ENCODE peak calls at places on chromosome 12, in nine cellular contexts. A is HEK293T; V is dermis microvascular lymphatic vessel endothelial cell; I is activated T-helper 1 cell treated with anti-CD3 and anti-CD28 coated beads, Interleukin-2, amount 50 U/mL, for 16 hours; L is IMR-90; D is HuH-7.5; U is WTC11; O is lower leg skin; B is neural crest cell. N is an unnamed sample.

GRCh38 chr12:89129471-89129870 is 222.8 kb downstream of the DUSP6 start:
- DNase-seq in B (no peak), I (no peak), L (no peak), D (no peak), V (no peak), O (no peak), A (no peak), U (no peak), N (no peak)

GRCh38 chr12:42039146-42039545 is 105.5 kb downstream of the GXYLT1 start:
- DNase-seq in U (no peak), O (no peak), I (no peak), V (no peak), A (no peak), D (no peak), B (no peak), L (peak; percentile 43), N (peak; percentile 21)

GRCh38 chr12:28308891-28309290 is 118.6 kb downstream of the CCDC91 start:
- DNase-seq in L (peak; percentile 7), U (no peak), D (no peak), V (no peak), B (no peak), I (no peak), A (no peak), O (no peak), N (no peak)

GRCh38 chr12:25308761-25309160 is 58.0 kb upstream of the KRAS start:
- DNase-seq in U (no peak), I (no peak), B (no peak), L (peak; percentile 80), A (no peak), V (no peak), O (no peak), D (no peak), N (no peak)

GRCh38 chr12:123948401-123949117 is 24.1 kb downstream of the CCDC92 start:
- DNase-seq in D (no peak), A (no peak), U (no peak), I (no peak), O (no peak), V (no peak), B (peak; percentile 16), L (no peak), N (no peak)

GRCh38 chr12:109329710-109330109 is 18.0 kb upstream of the MYO1H start:
- DNase-seq in V (no peak), A (no peak), U (no peak), L (no peak), I (no peak), O (no peak), D (no peak), B (no peak), N (no peak)

GRCh38 chr12:118053071-118053985 is 7.7 kb downstream of the WSB2 start:
- DNase-seq in B (no peak), O (no peak), U (no peak), A (no peak), L (peak; percentile 51), I (no peak), D (no peak), V (no peak), N (no peak)

GRCh38 chr12:9792185-9792900 is 31.6 kb upstream of the CD69 start:
- DNase-seq in I (no peak), V (no peak), D (no peak), L (no peak), B (no peak), U (no peak), O (no peak), A (no peak), N (no peak)

GRCh38 chr12:96112733-96113132 is 77.3 kb upstream of the LTA4H start:
- DNase-seq in I (no peak), A (no peak), U (no peak), O (no peak), D (no peak), B (no peak), V (no peak), L (no peak), N (no peak)

GRCh38 chr12:90060031-90060430 is 351.4 kb upstream of the ATP2B1 start:
- DNase-seq in U (no peak), A (no peak), V (no peak), I (no peak), L (peak; percentile 30), D (no peak), O (no peak), B (no peak), N (no peak)

GRCh38 chr12:51190820-51191219 is 17.9 kb upstream of the TFCP2 start:
- DNase-seq in A (no peak), D (no peak), L (no peak), O (no peak), B (no peak), I (no peak), U (no peak), V (no peak), N (no peak)

GRCh38 chr12:27083861-27084271 is 1.5 kb upstream of the C12orf71 start:
- DNase-seq in U (no peak), V (no peak), A (no peak), B (peak; percentile 17), O (no peak), I (no peak), L (peak; percentile 71), D (no peak), N (peak; percentile 49)

GRCh38 chr12:24903305-24904088 is 45.4 kb downstream of the BCAT1 start:
- DNase-seq in A (no peak), D (no peak), L (no peak), B (peak; percentile 15), V (no peak), I (no peak), O (no peak), U (no peak), N (no peak)

GRCh38 chr12:77681726-77682125 is 149.0 kb upstream of the NAV3 start:
- DNase-seq in D (no peak), I (no peak), A (no peak), O (no peak), U (no peak), V (no peak), B (no peak), L (no peak), N (no peak)

GRCh38 chr12:29921307-29921706 is 137.6 kb upstream of the TMTC1 start:
- DNase-seq in D (no peak), L (peak; percentile 26), U (no peak), B (no peak), I (no peak), O (no peak), V (peak; percentile 6), A (no peak), N (peak; percentile 53)

GRCh38 chr12:38919191-38919590 is 13.8 kb upstream of the CPNE8 start:
- DNase-seq in V (no peak), U (no peak), A (no peak), D (no peak), I (no peak), O (no peak), B (no peak), L (no peak), N (no peak)

GRCh38 chr12:122081108-122081696 is 2.6 kb downstream of the MLXIP start:
- DNase-seq in I (no peak), U (no peak), A (no peak), L (no peak), V (no peak), O (no peak), B (no peak), D (no peak), N (no peak)

GRCh38 chr12:43255642-43256041 is 296.4 kb downstream of the ADAMTS20 start:
- DNase-seq in O (no peak), D (no peak), A (no peak), B (no peak), I (no peak), L (no peak), U (no peak), V (no peak), N (peak; percentile 15)

GRCh38 chr12:58388261-58388660 is 446.9 kb downstream of the ATP23 start:
- DNase-seq in O (no peak), I (no peak), A (no peak), V (no peak), L (no peak), U (no peak), B (no peak), D (no peak), N (no peak)

GRCh38 chr12:6461401-6462233 is 8.9 kb downstream of the VAMP1 start:
- DNase-seq in U (peak; percentile 3), L (peak; percentile 45), D (no peak), O (peak; percentile 49), V (no peak), B (no peak), I (peak; percentile 58), A (no peak), N (no peak)

GRCh38 chr12:43206396-43206795 is 345.6 kb downstream of the ADAMTS20 start:
- DNase-seq in B (no peak), A (no peak), I (no peak), O (no peak), U (no peak), L (peak; percentile 70), V (no peak), D (no peak), N (no peak)

GRCh38 chr12:122395319-122395718 is 27.1 kb downstream of the CLIP1 start:
- DNase-seq in V (no peak), I (no peak), L (peak; percentile 95), B (no peak), O (no peak), U (no peak), D (no peak), A (no peak), N (peak; percentile 9)

GRCh38 chr12:94725375-94726168 is 75.2 kb upstream of the TMCC3 start:
- DNase-seq in B (no peak), L (peak; percentile 26), U (peak; percentile 21), D (no peak), V (no peak), A (peak; percentile 30), O (peak; percentile 44), I (no peak), N (peak; percentile 7)

GRCh38 chr12:131353826-131354225 is 357.1 kb upstream of the SFSWAP start:
- DNase-seq in D (no peak), I (no peak), V (no peak), A (no peak), O (no peak), B (no peak), L (no peak), U (no peak), N (no peak)

GRCh38 chr12:56716458-56716857 is 8.6 kb downstream of the NACA start:
- DNase-seq in A (no peak), O (no peak), B (no peak), U (no peak), L (no peak), I (no peak), D (no peak), V (no peak), N (no peak)

GRCh38 chr12:92155733-92156132 is 10.1 kb upstream of the BTG1 start:
- DNase-seq in O (no peak), I (no peak), D (no peak), B (no peak), U (no peak), L (peak; percentile 46), A (no peak), V (no peak), N (no peak)

GRCh38 chr12:105020241-105020962 is 34.3 kb downstream of the NOPCHAP1 start:
- DNase-seq in L (no peak), B (no peak), O (no peak), V (no peak), D (no peak), A (no peak), U (no peak), I (no peak), N (no peak)

GRCh38 chr12:52494518-52494917 is 1.5 kb upstream of the KRT6A start:
- DNase-seq in I (no peak), D (no peak), O (peak; percentile 86), U (no peak), A (no peak), V (no peak), B (no peak), L (no peak), N (no peak)

GRCh38 chr12:86772688-86773087 is 516.5 kb upstream of the MGAT4C start:
- DNase-seq in L (peak; percentile 43), V (no peak), A (no peak), B (no peak), U (no peak), O (no peak), D (no peak), I (no peak), N (no peak)

GRCh38 chr12:25716842-25717241 is 163.8 kb upstream of the LMNTD1 start:
- DNase-seq in A (no peak), B (no peak), D (no peak), I (no peak), L (no peak), V (no peak), U (no peak), O (no peak), N (no peak)

N was measured in SJCRH30.